ENCODE peak calls at places on chromosomes 4 and X, in six cellular contexts. P, L, M, R, Q and N are unnamed samples.

GRCh38 chr4:40152642-40153041 is 44.2 kb upstream of the RHOH start:
- DNase-seq in R (no peak), L (no peak), M (peak; percentile 57), Q (no peak), P (no peak), N (no peak)

GRCh38 chr4:32440391-32440790 is 1720.2 kb downstream of the PCDH7 start:
- DNase-seq in P (no peak), M (no peak), L (no peak), R (no peak), Q (no peak), N (no peak)

GRCh38 chr4:115678425-115678941 is 565.1 kb upstream of the NDST4 start:
- DNase-seq in Q (no peak), L (no peak), R (no peak), P (no peak), M (no peak), N (peak; percentile 23)

GRCh38 chrX:13664026-13664425 is 11.1 kb downstream of the TCEANC start:
- DNase-seq in Q (no peak), M (no peak), P (no peak), R (no peak), L (no peak), N (no peak)

GRCh38 chr4:154329268-154329858 is 162.2 kb downstream of the DCHS2 start:
- DNase-seq in L (peak; percentile 13), R (no peak), P (no peak), M (no peak), Q (peak; percentile 46), N (peak; percentile 60)

GRCh38 chrX:104564921-104565703 is 887 bp upstream of the IL1RAPL2 start:
- DNase-seq in L (no peak), M (no peak), R (no peak), P (no peak), Q (no peak), N (peak; percentile 23)

GRCh38 chr4:108045687-108046024 is 56.0 kb downstream of the HADH start:
- DNase-seq in P (no peak), M (no peak), L (no peak), R (peak; percentile 75), Q (peak; percentile 19), N (no peak)

GRCh38 chr4:128354205-128354821 is 66.7 kb upstream of the PGRMC2 start:
- DNase-seq in L (peak; percentile 82), Q (peak; percentile 93), P (no peak), R (peak; percentile 68), M (no peak), N (peak; percentile 38)

GRCh38 chrX:38489341-38489740 is 72.0 kb upstream of the TSPAN7 start:
- DNase-seq in R (no peak), M (no peak), L (no peak), Q (no peak), P (no peak), N (no peak)

GRCh38 chrX:111165902-111166301 is 69.9 kb downstream of the PAK3 start:
- DNase-seq in Q (no peak), L (no peak), M (no peak), R (no peak), P (no peak), N (no peak)

GRCh38 chrX:18041656-18042055 is 179.0 kb downstream of the BEND2 start:
- DNase-seq in L (no peak), Q (no peak), P (no peak), R (no peak), M (no peak), N (no peak)

GRCh38 chr4:39032218-39033085 is at the start of gene TMEM156:
- DNase-seq in P (peak; percentile 53), L (no peak), Q (peak; percentile 64), M (no peak), R (no peak), N (no peak)

GRCh38 chrX:11968470-11968869 is 169.8 kb upstream of the FRMPD4 start:
- DNase-seq in R (no peak), L (no peak), Q (peak; percentile 60), P (no peak), M (no peak), N (peak; percentile 17)

GRCh38 chrX:10636337-10636736 is 16.0 kb upstream of the MID1 start:
- DNase-seq in Q (peak; percentile 79), M (no peak), P (no peak), R (no peak), L (no peak), N (peak; percentile 72)

GRCh38 chr4:25928320-25928955 is 14.4 kb downstream of the SMIM20 start:
- DNase-seq in R (no peak), P (no peak), M (no peak), Q (no peak), L (no peak), N (no peak)

GRCh38 chr4:40918330-40918729 is 168.6 kb downstream of the NSUN7 start:
- DNase-seq in R (peak; percentile 48), M (no peak), L (peak; percentile 75), P (no peak), Q (peak; percentile 93), N (no peak)

GRCh38 chr4:98283219-98284199 is 22.3 kb downstream of the RAP1GDS1 start:
- DNase-seq in R (no peak), M (no peak), Q (peak; percentile 34), P (no peak), L (no peak), N (no peak)

GRCh38 chr4:83781434-83781833 is 245.5 kb downstream of the GPAT3 start:
- DNase-seq in L (no peak), R (no peak), M (no peak), Q (no peak), P (no peak), N (peak; percentile 7)

GRCh38 chr4:124426279-124426678 is 286.3 kb downstream of the ANKRD50 start:
- DNase-seq in M (no peak), P (no peak), L (no peak), Q (no peak), R (no peak), N (peak; percentile 11)

GRCh38 chr4:93888308-93888707 is 59.8 kb downstream of the ATOH1 start:
- DNase-seq in Q (no peak), M (no peak), P (no peak), R (no peak), L (no peak), N (no peak)

GRCh38 chr4:148288448-148288847 is 153.8 kb downstream of the NR3C2 start:
- DNase-seq in Q (no peak), R (peak; percentile 55), P (no peak), M (no peak), L (no peak), N (no peak)

GRCh38 chrX:85379174-85379907 is at the start of gene POF1B:
- DNase-seq in P (no peak), M (no peak), R (peak; percentile 73), Q (no peak), L (no peak), N (peak; percentile 1)

GRCh38 chr4:124884316-124884715 is 171.8 kb upstream of the ANKRD50 start:
- DNase-seq in P (no peak), M (no peak), Q (no peak), R (no peak), L (no peak), N (no peak)

GRCh38 chr4:384311-385010 is 46.8 kb downstream of the ZNF141 start:
- DNase-seq in Q (no peak), P (no peak), M (peak; percentile 85), L (no peak), R (no peak), N (no peak)

GRCh38 chrX:40105791-40106676 is 8.3 kb upstream of the BCOR start:
- DNase-seq in L (no peak), M (peak; percentile 80), R (peak; percentile 77), P (peak; percentile 51), Q (no peak), N (peak; percentile 76)